ENCODE peak calls at places on chromosomes 16 and 17, in seven cellular contexts. P is astrocyte of the cerebellum, T is AG10803, Y is neural crest cell, V is Calu3, F is LoVo, W is NCI-H1105. X is an unnamed sample.
A peak's percentile ranks its signal among the peaks of the same experiment; 100 is the strongest.

GRCh38 chr17:1606352-1606985 is 22.2 kb downstream of the SLC43A2 start:
- DNase-seq in T (no peak), F (no peak), V (no peak), Y (no peak), W (no peak), P (no peak), X (no peak)

GRCh38 chr16:80341242-80341641 is 199.6 kb upstream of the DYNLRB2 start:
- DNase-seq in Y (no peak), V (no peak), T (no peak), W (no peak), F (no peak), P (no peak), X (no peak)

GRCh38 chr17:49970498-49970897 is 1.5 kb downstream of the DLX4 start:
- DNase-seq in W (no peak), V (no peak), T (no peak), F (no peak), P (no peak), Y (no peak), X (no peak)

GRCh38 chr17:75364078-75364477 is 41.4 kb downstream of the GRB2 start:
- DNase-seq in F (peak; percentile 8), V (no peak), P (peak; percentile 58), Y (no peak), W (no peak), T (peak; percentile 82), X (no peak)

GRCh38 chr16:88879788-88880055 is 13.3 kb upstream of the PABPN1L start:
- DNase-seq in Y (no peak), V (no peak), W (no peak), F (no peak), P (no peak), T (no peak), X (no peak)

GRCh38 chr16:66927012-66927436 is 1.7 kb upstream of the RRAD start:
- DNase-seq in Y (no peak), V (peak; percentile 78), F (peak; percentile 43), T (peak; percentile 94), P (peak; percentile 79), W (no peak), X (no peak)

GRCh38 chr17:34398990-34399389 is 36.0 kb upstream of the CCL1 start:
- DNase-seq in V (no peak), F (no peak), T (no peak), W (no peak), P (no peak), Y (no peak), X (no peak)

GRCh38 chr16:593406-593805 is 3.5 kb downstream of the RAB40C start:
- DNase-seq in V (peak; percentile 74), W (no peak), Y (no peak), P (no peak), F (peak; percentile 84), T (no peak), X (no peak)

GRCh38 chr16:65005696-65006095 is 116.2 kb downstream of the CDH11 start:
- DNase-seq in W (no peak), V (no peak), Y (no peak), P (no peak), F (no peak), T (no peak), X (no peak)

GRCh38 chr16:49754495-49755290 is 101.2 kb downstream of the ZNF423 start:
- DNase-seq in W (no peak), P (no peak), Y (no peak), F (no peak), V (no peak), T (peak; percentile 10), X (no peak)

GRCh38 chr17:19306160-19307111 is 56.1 kb downstream of the B9D1 start:
- DNase-seq in P (no peak), W (no peak), V (no peak), T (no peak), Y (no peak), F (no peak), X (peak; percentile 82)

GRCh38 chr17:29495011-29495410 is 71.8 kb downstream of the ABHD15 start:
- DNase-seq in T (peak; percentile 34), V (no peak), P (no peak), Y (no peak), F (no peak), W (no peak), X (no peak)

GRCh38 chr16:67115649-67116048 is 5.9 kb downstream of the PHAF1 start:
- DNase-seq in F (peak; percentile 53), Y (no peak), T (peak; percentile 91), P (no peak), W (no peak), V (no peak), X (no peak)

GRCh38 chr16:24253192-24253591 is 2.9 kb upstream of the CACNG3 start:
- DNase-seq in T (peak; percentile 24), W (peak; percentile 51), Y (peak; percentile 25), V (peak; percentile 27), P (no peak), F (peak; percentile 63), X (no peak)

GRCh38 chr17:81207610-81208581 is 14.9 kb downstream of the CEP131 start:
- DNase-seq in V (no peak), F (no peak), P (no peak), Y (no peak), T (no peak), W (no peak), X (no peak)

GRCh38 chr16:15907863-15908478 is 19.6 kb upstream of the CEP20 start:
- DNase-seq in W (no peak), F (peak; percentile 23), T (peak; percentile 13), P (no peak), V (peak; percentile 32), Y (no peak), X (no peak)

GRCh38 chr16:85369741-85370528 is 243.2 kb upstream of the GSE1 start:
- DNase-seq in V (peak; percentile 81), Y (peak; percentile 76), F (no peak), T (peak; percentile 29), W (no peak), P (no peak), X (no peak)

GRCh38 chr17:67203818-67204217 is 41.2 kb downstream of the HELZ start:
- DNase-seq in T (no peak), F (no peak), W (no peak), V (no peak), P (no peak), Y (no peak), X (no peak)

GRCh38 chr17:47697948-47698711 is 4.2 kb downstream of the TBKBP1 start:
- DNase-seq in V (no peak), P (no peak), W (no peak), F (no peak), T (no peak), Y (no peak), X (no peak)

GRCh38 chr16:28280881-28281836 is 11.2 kb upstream of the SBK1 start:
- DNase-seq in V (no peak), F (no peak), W (peak; percentile 37), P (no peak), Y (no peak), T (no peak), X (no peak)

GRCh38 chr17:4204676-4205075 is 59.1 kb downstream of the ANKFY1 start:
- DNase-seq in F (no peak), V (no peak), P (peak; percentile 82), T (peak; percentile 99), Y (no peak), W (no peak), X (no peak)

GRCh38 chr17:68707032-68707431 is 105.9 kb upstream of the FAM20A start:
- DNase-seq in F (no peak), T (peak; percentile 86), W (no peak), V (no peak), P (no peak), Y (no peak), X (no peak)

GRCh38 chr16:66250686-66251405 is 115.6 kb upstream of the CDH5 start:
- DNase-seq in T (peak; percentile 73), Y (peak; percentile 25), V (no peak), F (no peak), W (no peak), P (no peak), X (no peak)

GRCh38 chr16:85557976-85558589 is 55.0 kb upstream of the GSE1 start:
- DNase-seq in F (peak; percentile 74), W (peak; percentile 40), Y (no peak), V (peak; percentile 62), T (no peak), P (no peak), X (no peak)

GRCh38 chr17:64125937-64126336 is 4.0 kb downstream of the ERN1 start:
- DNase-seq in Y (no peak), V (no peak), T (no peak), F (no peak), P (no peak), W (no peak), X (no peak)

GRCh38 chr17:80774643-80775281 is 216.9 kb upstream of the CHMP6 start:
- DNase-seq in F (no peak), Y (no peak), T (no peak), P (no peak), V (no peak), W (no peak), X (no peak)

GRCh38 chr17:32516450-32516849 is 29.7 kb downstream of the CDK5R1 start:
- DNase-seq in W (peak; percentile 85), F (no peak), V (no peak), Y (no peak), T (no peak), P (no peak), X (no peak)

GRCh38 chr17:83183951-83184506 is 104.6 kb downstream of the METRNL start:
- DNase-seq in P (no peak), V (no peak), Y (no peak), F (no peak), W (no peak), T (no peak), X (no peak)

GRCh38 chr17:337866-338265 is 14.7 kb downstream of the RPH3AL start:
- DNase-seq in P (no peak), V (no peak), Y (no peak), W (no peak), T (no peak), F (no peak), X (peak; percentile 53)

GRCh38 chr17:15377200-15377599 is 35.8 kb upstream of the TEKT3 start:
- DNase-seq in V (peak; percentile 2), W (no peak), F (no peak), Y (no peak), T (peak; percentile 80), P (peak; percentile 27), X (no peak)

GRCh38 chr17:65243838-65244237 is 106.7 kb downstream of the RGS9 start:
- DNase-seq in Y (peak; percentile 26), F (peak; percentile 89), P (peak; percentile 59), W (peak; percentile 38), V (peak; percentile 34), T (peak; percentile 56), X (peak; percentile 49)

GRCh38 chr17:8041249-8041928 is 2.5 kb downstream of the ALOX15B start:
- DNase-seq in T (peak; percentile 75), V (peak; percentile 40), W (peak; percentile 43), F (peak; percentile 54), Y (peak; percentile 21), P (peak; percentile 35), X (no peak)

GRCh38 chr17:82913304-82914043 is 73.7 kb upstream of the ZNF750 start:
- DNase-seq in V (peak; percentile 32), F (no peak), Y (no peak), T (no peak), P (no peak), W (no peak), X (no peak)

GRCh38 chr17:39769974-39770587 is 32.3 kb downstream of the GRB7 start:
- DNase-seq in P (peak; percentile 43), V (peak; percentile 100), W (no peak), Y (no peak), F (peak; percentile 74), T (no peak), X (peak; percentile 18)

GRCh38 chr16:47359478-47359877 is 101.4 kb downstream of the ITFG1 start:
- DNase-seq in P (no peak), T (no peak), F (no peak), V (peak; percentile 14), Y (no peak), W (no peak), X (no peak)

GRCh38 chr16:22763655-22764054 is 50.3 kb upstream of the HS3ST2 start:
- DNase-seq in W (no peak), V (no peak), F (no peak), P (no peak), Y (no peak), T (no peak), X (no peak)

GRCh38 chr16:76777721-76778120 is 413.3 kb upstream of the MON1B start:
- DNase-seq in W (no peak), F (no peak), V (no peak), Y (no peak), P (no peak), T (no peak), X (no peak)

GRCh38 chr16:57590654-57591085 is 37.8 kb upstream of the ADGRG1 start:
- DNase-seq in T (peak; percentile 42), P (no peak), Y (no peak), W (no peak), V (peak; percentile 27), F (peak; percentile 34), X (no peak)